ENCODE peak calls at places on chromosome 11, in nine cellular contexts. G, J, L, Y, V, K, Z, H and A are unnamed samples.

GRCh38 chr11:102794382-102794781 is 3.6 kb downstream of the MMP1 start:
- DNase-seq in J (no peak), Y (peak), Z (no peak), V (peak), H (peak), G (no peak), K (no peak), L (peak), A (peak)

GRCh38 chr11:22723257-22723656 is 56.8 kb downstream of the GAS2 start:
- DNase-seq in H (no peak), G (no peak), J (no peak), K (no peak), L (no peak), Z (no peak), V (no peak), Y (no peak), A (no peak)

GRCh38 chr11:109785714-109786113 is 307.5 kb upstream of the ZC3H12C start:
- DNase-seq in H (no peak), Z (no peak), Y (no peak), L (no peak), V (peak), K (no peak), G (no peak), J (no peak), A (no peak)

GRCh38 chr11:66421492-66422205 is 814 bp downstream of the NPAS4 start:
- DNase-seq in V (peak), H (peak), G (peak), Z (peak), L (peak), K (peak), J (peak), Y (peak), A (peak)

GRCh38 chr11:4751201-4751600 is 18.5 kb downstream of the OR51F1 start:
- DNase-seq in Y (no peak), J (no peak), L (no peak), K (no peak), G (no peak), Z (no peak), V (no peak), H (no peak), A (no peak)

GRCh38 chr11:37371346-37371970 is 773.4 kb upstream of the RAG2 start:
- DNase-seq in G (no peak), H (no peak), V (no peak), L (no peak), Y (no peak), Z (no peak), K (no peak), J (no peak), A (no peak)

GRCh38 chr11:66800720-66801428 is 42.4 kb upstream of the RCE1 start:
- DNase-seq in J (no peak), L (no peak), G (no peak), K (no peak), Y (no peak), Z (no peak), V (no peak), H (peak), A (no peak)

GRCh38 chr11:7514099-7514725 is 413 bp downstream of the PPFIBP2 start:
- DNase-seq in Z (peak), V (no peak), H (peak), Y (no peak), K (peak), J (no peak), L (no peak), G (no peak), A (peak)

GRCh38 chr11:120398184-120398583 is 62.0 kb downstream of the ARHGEF12 start:
- DNase-seq in K (no peak), H (no peak), Y (no peak), V (peak), L (no peak), G (no peak), Z (no peak), J (no peak), A (no peak)

GRCh38 chr11:78417888-78418583 is 416 bp upstream of the GAB2 start:
- DNase-seq in V (peak), L (peak), J (peak), H (peak), Y (peak), K (peak), Z (peak), G (peak), A (peak)

GRCh38 chr11:59754494-59754858 is 700 bp upstream of the STX3 start:
- DNase-seq in V (peak), G (no peak), Z (no peak), L (no peak), J (no peak), K (no peak), H (peak), Y (no peak), A (peak)

GRCh38 chr11:88420165-88420781 is 82.7 kb upstream of the CTSC start:
- DNase-seq in Z (peak), V (peak), L (peak), J (no peak), G (no peak), Y (no peak), H (no peak), K (no peak), A (no peak)

GRCh38 chr11:108872781-108873291 is 208.0 kb downstream of the DDX10 start:
- DNase-seq in V (peak), Y (no peak), H (no peak), G (no peak), K (no peak), L (peak), Z (no peak), J (no peak), A (no peak)

GRCh38 chr11:110988731-110989130 is 256.8 kb upstream of the POU2AF2 start:
- DNase-seq in Z (no peak), J (no peak), V (no peak), H (no peak), L (no peak), K (no peak), G (no peak), Y (no peak), A (no peak)

GRCh38 chr11:134938212-134938611 is 526.2 kb upstream of the B3GAT1 start:
- DNase-seq in H (no peak), V (no peak), Z (no peak), J (no peak), L (no peak), G (no peak), K (no peak), Y (no peak), A (no peak)

GRCh38 chr11:126416542-126417090 is 61.1 kb downstream of the ST3GAL4 start:
- DNase-seq in K (peak), J (peak), Y (no peak), V (peak), L (no peak), Z (peak), H (peak), G (peak), A (peak)

GRCh38 chr11:6568191-6568918 is 35.1 kb downstream of the RRP8 start:
- DNase-seq in L (peak), Z (peak), G (no peak), V (peak), J (no peak), Y (no peak), H (no peak), K (peak), A (no peak)

GRCh38 chr11:110130642-110131238 is 37.5 kb downstream of the ZC3H12C start:
- DNase-seq in V (peak), K (no peak), H (no peak), Z (no peak), Y (no peak), J (no peak), G (no peak), L (no peak), A (no peak)

GRCh38 chr11:12540075-12540685 is 134.0 kb upstream of the TEAD1 start:
- DNase-seq in J (no peak), G (no peak), H (no peak), Y (no peak), V (peak), Z (no peak), K (no peak), L (peak), A (no peak)

GRCh38 chr11:60265373-60266214 is 14.9 kb upstream of the MS4A4A start:
- DNase-seq in V (peak), Z (no peak), L (peak), G (no peak), K (no peak), J (no peak), H (peak), Y (no peak), A (peak)

GRCh38 chr11:125170406-125171031 is 6.0 kb downstream of the PKNOX2 start:
- DNase-seq in Y (peak), J (no peak), V (peak), K (peak), H (no peak), L (no peak), G (peak), Z (peak), A (no peak)

GRCh38 chr11:120211522-120212258 is 858 bp downstream of the OAF start:
- DNase-seq in H (no peak), K (no peak), G (no peak), Y (no peak), V (no peak), Z (no peak), J (no peak), L (no peak), A (no peak)

GRCh38 chr11:68750197-68750987 is 928 bp downstream of the TESMIN start:
- DNase-seq in Y (no peak), K (peak), J (no peak), V (no peak), H (peak), G (no peak), L (no peak), Z (no peak), A (no peak)

GRCh38 chr11:64791781-64792291 is 11.2 kb downstream of the MAP4K2 start:
- DNase-seq in L (no peak), H (no peak), Z (no peak), Y (no peak), J (peak), K (peak), G (no peak), V (no peak), A (no peak)

GRCh38 chr11:36389811-36390210 is 93.7 kb downstream of the PRR5L start:
- DNase-seq in G (no peak), K (no peak), Z (no peak), J (no peak), L (no peak), V (peak), H (no peak), Y (no peak), A (no peak)

GRCh38 chr11:110356769-110357671 is 60.6 kb upstream of the RDX start:
- DNase-seq in Y (no peak), H (no peak), J (no peak), V (peak), Z (no peak), G (no peak), L (peak), K (no peak), A (peak)

GRCh38 chr11:7031346-7031957 is 11.2 kb downstream of the NLRP14 start:
- DNase-seq in G (no peak), K (no peak), H (no peak), Y (no peak), Z (no peak), L (no peak), J (no peak), V (no peak), A (no peak)

GRCh38 chr11:112847568-112847967 is 113.7 kb upstream of the NCAM1 start:
- DNase-seq in L (no peak), J (no peak), V (no peak), K (no peak), Y (no peak), Z (no peak), G (no peak), H (no peak), A (no peak)

GRCh38 chr11:79507726-79508125 is 66.9 kb upstream of the TENM4 start:
- DNase-seq in H (no peak), L (no peak), Z (no peak), Y (no peak), G (no peak), V (no peak), J (no peak), K (no peak), A (no peak)

GRCh38 chr11:12288934-12289666 is 88.3 kb upstream of the PARVA start:
- DNase-seq in G (no peak), Y (no peak), L (no peak), J (no peak), H (no peak), Z (peak), V (no peak), K (no peak), A (no peak)

GRCh38 chr11:106724293-106724892 is 293.9 kb downstream of the GUCY1A2 start:
- DNase-seq in K (no peak), G (no peak), H (no peak), Y (no peak), V (peak), J (no peak), L (no peak), Z (no peak), A (no peak)

DNA sequence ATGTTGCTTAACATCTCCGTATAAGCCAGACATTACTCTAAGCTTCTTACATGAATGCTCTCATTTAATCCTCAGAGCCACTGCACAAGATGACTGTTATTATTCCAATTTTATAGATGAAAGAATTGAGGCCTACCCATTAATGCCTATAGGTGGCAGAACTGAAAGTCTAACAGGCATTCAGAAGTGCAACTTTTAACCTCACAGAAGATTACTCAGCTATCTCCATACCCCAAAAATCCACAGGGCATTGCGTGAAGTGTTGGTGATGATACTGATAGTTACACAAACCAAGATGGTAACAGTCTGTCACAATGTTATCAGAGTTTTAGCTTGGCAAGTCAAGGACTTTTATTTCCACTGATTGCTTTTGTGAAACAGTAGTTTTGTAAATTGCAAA is 130.5 kb downstream of the ARHGAP42 start:
- DNase-seq in Y (no peak), H (no peak), L (no peak), V (no peak), K (no peak), Z (no peak), G (no peak), J (no peak), A (no peak)
- TF ChIP-seq CTCF in Y (no peak), H (no peak), L (peak), V (no peak), K (no peak), Z (no peak), G (no peak), J (no peak), A (no peak)

GRCh38 chr11:1693327-1694063 is 3.5 kb upstream of the KRTAP5-6 start:
- DNase-seq in V (peak), L (peak), Z (peak), J (peak), H (peak), Y (peak), G (peak), K (peak), A (peak)

GRCh38 chr11:1690167-1691026 is 6.6 kb upstream of the KRTAP5-6 start:
- DNase-seq in V (no peak), J (no peak), G (no peak), Z (no peak), K (no peak), L (no peak), Y (no peak), H (no peak), A (no peak)

GRCh38 chr11:1692708-1693326 is 4.2 kb upstream of the KRTAP5-6 start:
- DNase-seq in G (no peak), V (no peak), Z (no peak), L (no peak), K (no peak), J (no peak), Y (no peak), H (no peak), A (no peak)

GRCh38 chr11:1691027-1691877 is 5.7 kb upstream of the KRTAP5-6 start:
- DNase-seq in K (no peak), Z (no peak), L (no peak), J (no peak), H (no peak), G (no peak), Y (no peak), V (no peak), A (no peak)

DNA sequence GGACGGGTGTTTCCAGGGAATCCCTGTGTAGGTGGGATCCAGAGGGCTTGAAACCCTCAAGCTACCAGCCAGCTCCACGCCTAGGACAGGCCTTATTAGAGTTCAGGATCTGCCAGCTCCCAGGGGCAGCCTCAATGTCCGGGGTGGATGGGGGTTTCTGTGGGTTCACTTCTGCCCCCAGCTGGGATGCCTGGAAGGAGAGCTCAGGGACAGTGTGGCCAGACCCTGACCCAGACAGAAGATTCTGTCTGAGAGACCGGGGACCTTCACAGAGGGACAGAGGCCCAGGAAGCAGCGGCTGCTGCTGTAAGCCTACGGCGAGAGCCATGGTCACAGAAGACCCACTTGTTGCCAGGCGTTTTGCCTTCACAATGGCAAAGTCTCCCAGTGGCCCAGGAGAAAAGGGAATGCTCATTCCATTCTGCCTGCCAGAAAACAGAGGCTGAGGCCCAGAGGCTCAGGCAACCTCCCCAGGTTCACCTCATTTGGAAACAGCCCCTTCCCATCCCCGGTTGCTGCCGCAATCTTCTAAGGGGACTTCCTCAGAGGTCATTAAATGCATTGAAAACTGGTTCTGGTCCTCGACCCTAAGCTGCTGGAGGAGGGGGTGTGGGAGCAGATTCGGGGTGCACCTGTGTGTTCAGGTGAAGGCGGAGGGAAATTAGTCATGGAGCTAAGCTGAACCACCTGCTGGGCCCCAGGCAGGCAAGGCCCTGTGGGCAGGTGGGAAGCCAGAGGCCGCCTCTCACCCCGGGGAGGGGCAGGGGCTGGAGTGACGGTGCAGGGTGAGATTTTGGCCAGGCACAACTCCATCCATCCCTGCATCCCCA is 4.9 kb upstream of the KRTAP5-6 start:
- DNase-seq in V (no peak), K (no peak), L (no peak), H (no peak), G (no peak), J (no peak), Z (no peak), Y (no peak), A (no peak)
- TF ChIP-seq CTCF in V (no peak), K (no peak), L (no peak), H (no peak), G (no peak), J (no peak), Z (no peak), Y (no peak), A (no peak)

GRCh38 chr11:70735976-70736375 is 337.6 kb downstream of the CTTN start:
- DNase-seq in Z (no peak), V (no peak), L (no peak), J (no peak), G (no peak), Y (no peak), H (no peak), K (no peak), A (no peak)
- TF ChIP-seq CTCF in Z (no peak), V (no peak), L (no peak), J (no peak), G (no peak), Y (peak), H (no peak), K (no peak), A (no peak)

DNA sequence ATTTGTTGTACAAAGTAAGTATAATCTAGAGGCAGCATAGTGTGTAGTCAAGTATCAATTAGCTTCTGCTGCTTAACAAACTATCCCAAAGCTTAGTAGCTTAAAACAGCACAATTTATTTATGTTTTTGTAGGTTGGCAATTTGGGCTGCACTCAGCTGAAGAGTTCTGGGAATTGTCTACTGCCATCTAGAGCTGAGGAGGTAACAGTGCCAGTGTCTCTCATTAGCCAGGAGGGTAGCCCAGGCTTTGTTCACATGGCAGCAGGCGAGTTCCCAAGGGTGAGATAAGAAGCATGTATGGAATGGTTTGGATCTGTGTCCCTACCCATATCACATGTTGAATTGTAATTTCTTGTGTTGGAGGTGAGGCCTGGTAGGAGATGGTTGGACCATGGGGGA is 45.8 kb upstream of the SLN start:
- DNase-seq in G (no peak), V (no peak), Z (no peak), K (no peak), H (no peak), Y (no peak), J (no peak), L (no peak), A (no peak)
- TF ChIP-seq CTCF in G (no peak), V (no peak), Z (no peak), K (no peak), H (no peak), Y (peak), J (no peak), L (peak), A (no peak)

GRCh38 chr11:1458340-1459218 is 28.0 kb downstream of the MOB2 start:
- DNase-seq in Y (peak), Z (peak), H (no peak), G (peak), K (peak), V (peak), J (peak), L (no peak), A (peak)
- TF ChIP-seq CTCF in Y (peak), Z (peak), H (no peak), G (peak), K (no peak), V (peak), J (peak), L (peak), A (peak)

GRCh38 chr11:122137081-122137793 is 21.2 kb upstream of the BLID start:
- DNase-seq in L (peak), G (no peak), J (no peak), K (no peak), Y (no peak), Z (no peak), H (no peak), V (peak), A (no peak)

GRCh38 chr11:122141757-122142156 is 25.7 kb upstream of the BLID start:
- DNase-seq in J (no peak), G (no peak), L (no peak), Y (no peak), H (no peak), K (no peak), V (no peak), Z (no peak), A (no peak)

GRCh38 chr11:122138759-122139594 is 23.0 kb upstream of the BLID start:
- DNase-seq in H (no peak), J (no peak), K (no peak), Z (no peak), V (peak), G (no peak), L (no peak), Y (no peak), A (no peak)

GRCh38 chr11:122140535-122140934 is 24.5 kb upstream of the BLID start:
- DNase-seq in H (no peak), V (peak), G (no peak), K (no peak), L (peak), Z (no peak), Y (no peak), J (no peak), A (no peak)

GRCh38 chr11:122139595-122139866 is 23.5 kb upstream of the BLID start:
- DNase-seq in J (no peak), V (peak), K (no peak), Z (no peak), L (no peak), G (no peak), H (no peak), Y (no peak), A (no peak)
- TF ChIP-seq CTCF in J (no peak), V (no peak), K (no peak), Z (no peak), L (no peak), G (no peak), H (no peak), Y (no peak), A (no peak)